ENCODE peak calls at places on chromosomes 3 and 15, in five cellular contexts. One of them, this sample, is unnamed.

GRCh38 chr15:56019060-56019793 is 25.8 kb upstream of the NEDD4 start:
- DNase-seq in BJ: no peak
- DNase-seq in neural crest cell: no peak
- DNase-seq in cardiac muscle cell: no peak
- DNase-seq in body of pancreas: no peak
- DNase-seq in this sample: no peak

GRCh38 chr3:159724627-159725026 is 264.0 kb upstream of the IL12A start:
- DNase-seq in cardiac muscle cell: no peak
- DNase-seq in neural crest cell: no peak
- DNase-seq in body of pancreas: no peak
- DNase-seq in BJ: no peak
- DNase-seq in this sample: no peak

GRCh38 chr15:98169551-98169950 is 209.0 kb downstream of the ARRDC4 start:
- DNase-seq in cardiac muscle cell: no peak
- DNase-seq in neural crest cell: no peak
- DNase-seq in BJ: no peak
- DNase-seq in body of pancreas: no peak
- DNase-seq in this sample: no peak

GRCh38 chr15:101525087-101525669 is 35.7 kb upstream of the PCSK6 start:
- DNase-seq in body of pancreas: no peak
- DNase-seq in BJ: no peak
- DNase-seq in cardiac muscle cell: no peak
- DNase-seq in neural crest cell: no peak
- DNase-seq in this sample: no peak

GRCh38 chr3:11238057-11238456 is 34.1 kb upstream of the ATG7 start:
- DNase-seq in BJ: peak; percentile 88
- DNase-seq in neural crest cell: no peak
- DNase-seq in cardiac muscle cell: peak; percentile 93
- DNase-seq in body of pancreas: no peak
- DNase-seq in this sample: no peak

GRCh38 chr3:141644931-141645330 is 93.2 kb upstream of the RNF7 start:
- DNase-seq in neural crest cell: peak; percentile 56
- DNase-seq in cardiac muscle cell: peak; percentile 80
- DNase-seq in BJ: no peak
- DNase-seq in body of pancreas: peak; percentile 76
- DNase-seq in this sample: peak; percentile 43

GRCh38 chr15:85579011-85579701 is 198.8 kb downstream of the AKAP13 start:
- DNase-seq in neural crest cell: no peak
- DNase-seq in body of pancreas: peak; percentile 88
- DNase-seq in cardiac muscle cell: peak; percentile 56
- DNase-seq in BJ: no peak
- DNase-seq in this sample: no peak

GRCh38 chr15:47603026-47603425 is 114.3 kb upstream of the SEMA6D start:
- DNase-seq in body of pancreas: no peak
- DNase-seq in BJ: no peak
- DNase-seq in cardiac muscle cell: no peak
- DNase-seq in neural crest cell: no peak
- DNase-seq in this sample: no peak

GRCh38 chr3:138187296-138188012 is at the start of gene ARMC8:
- DNase-seq in neural crest cell: peak; percentile 48
- DNase-seq in BJ: peak; percentile 17
- DNase-seq in body of pancreas: peak; percentile 67
- DNase-seq in cardiac muscle cell: no peak
- DNase-seq in this sample: peak; percentile 79

GRCh38 chr3:60953406-60953805 is 297.8 kb downstream of the FHIT start:
- DNase-seq in neural crest cell: no peak
- DNase-seq in cardiac muscle cell: peak; percentile 4
- DNase-seq in BJ: no peak
- DNase-seq in body of pancreas: no peak
- DNase-seq in this sample: no peak

GRCh38 chr3:121914081-121914998 is 20.1 kb downstream of the SLC15A2 start:
- DNase-seq in cardiac muscle cell: peak; percentile 5
- DNase-seq in body of pancreas: no peak
- DNase-seq in neural crest cell: no peak
- DNase-seq in BJ: no peak
- DNase-seq in this sample: no peak

GRCh38 chr15:37372064-37372463 is 271.7 kb upstream of the MEIS2 start:
- DNase-seq in cardiac muscle cell: no peak
- DNase-seq in body of pancreas: no peak
- DNase-seq in neural crest cell: no peak
- DNase-seq in BJ: no peak
- DNase-seq in this sample: no peak

GRCh38 chr15:82750831-82751181 is 41.1 kb upstream of the AP3B2 start:
- DNase-seq in neural crest cell: no peak
- DNase-seq in body of pancreas: peak; percentile 12
- DNase-seq in cardiac muscle cell: peak; percentile 9
- DNase-seq in BJ: no peak
- DNase-seq in this sample: no peak

GRCh38 chr15:74780983-74781672 is 752 bp upstream of the CSK start:
- DNase-seq in neural crest cell: no peak
- DNase-seq in body of pancreas: peak; percentile 56
- DNase-seq in cardiac muscle cell: peak; percentile 41
- DNase-seq in BJ: no peak
- DNase-seq in this sample: peak; percentile 46

GRCh38 chr3:146465713-146466465 is 3.5 kb downstream of the PLSCR2 start:
- DNase-seq in cardiac muscle cell: no peak
- DNase-seq in neural crest cell: no peak
- DNase-seq in body of pancreas: no peak
- DNase-seq in BJ: no peak
- DNase-seq in this sample: no peak

GRCh38 chr3:155704771-155705559 is 39.9 kb downstream of the PLCH1 start:
- DNase-seq in cardiac muscle cell: peak; percentile 64
- DNase-seq in neural crest cell: no peak
- DNase-seq in body of pancreas: peak; percentile 34
- DNase-seq in BJ: no peak
- DNase-seq in this sample: no peak

GRCh38 chr15:63048986-63049665 is 6.6 kb downstream of the TPM1 start:
- DNase-seq in cardiac muscle cell: peak; percentile 57
- DNase-seq in body of pancreas: peak; percentile 51
- DNase-seq in neural crest cell: peak; percentile 21
- DNase-seq in BJ: no peak
- DNase-seq in this sample: no peak

GRCh38 chr15:65612949-65613348 is 2.0 kb upstream of the INTS14 start:
- DNase-seq in body of pancreas: no peak
- DNase-seq in neural crest cell: no peak
- DNase-seq in BJ: no peak
- DNase-seq in cardiac muscle cell: no peak
- DNase-seq in this sample: no peak

GRCh38 chr15:50685976-50686467 is 575 bp downstream of the TRPM7 start:
- DNase-seq in neural crest cell: peak; percentile 24
- DNase-seq in cardiac muscle cell: peak; percentile 65
- DNase-seq in body of pancreas: peak; percentile 69
- DNase-seq in BJ: no peak
- DNase-seq in this sample: no peak

GRCh38 chr15:86036243-86036642 is 43.4 kb upstream of the AGBL1 start:
- DNase-seq in cardiac muscle cell: no peak
- DNase-seq in body of pancreas: no peak
- DNase-seq in neural crest cell: no peak
- DNase-seq in BJ: no peak
- DNase-seq in this sample: no peak

GRCh38 chr3:189563841-189564563 is 67.2 kb upstream of the TP63 start:
- DNase-seq in BJ: peak; percentile 65
- DNase-seq in body of pancreas: no peak
- DNase-seq in neural crest cell: no peak
- DNase-seq in cardiac muscle cell: peak; percentile 84
- DNase-seq in this sample: no peak

GRCh38 chr3:140298569-140299070 is 363.6 kb downstream of the CLSTN2 start:
- DNase-seq in cardiac muscle cell: no peak
- DNase-seq in body of pancreas: no peak
- DNase-seq in neural crest cell: no peak
- DNase-seq in BJ: no peak
- DNase-seq in this sample: no peak

GRCh38 chr15:69604050-69604378 is 151.4 kb downstream of the RPLP1 start:
- DNase-seq in cardiac muscle cell: no peak
- DNase-seq in neural crest cell: no peak
- DNase-seq in BJ: no peak
- DNase-seq in body of pancreas: peak; percentile 81
- DNase-seq in this sample: no peak

GRCh38 chr3:152471814-152472605 is 203.3 kb downstream of the MBNL1 start:
- DNase-seq in body of pancreas: peak; percentile 69
- DNase-seq in neural crest cell: peak; percentile 59
- DNase-seq in cardiac muscle cell: peak; percentile 72
- DNase-seq in BJ: no peak
- DNase-seq in this sample: peak; percentile 31

GRCh38 chr3:138729279-138729678 is 105.4 kb downstream of the PIK3CB start:
- DNase-seq in neural crest cell: no peak
- DNase-seq in BJ: no peak
- DNase-seq in cardiac muscle cell: no peak
- DNase-seq in body of pancreas: no peak
- DNase-seq in this sample: no peak

GRCh38 chr3:74639681-74640080 is 25.2 kb upstream of the CNTN3 start:
- DNase-seq in neural crest cell: no peak
- DNase-seq in BJ: no peak
- DNase-seq in body of pancreas: no peak
- DNase-seq in cardiac muscle cell: no peak
- DNase-seq in this sample: no peak

GRCh38 chr15:57112178-57112577 is 193.7 kb downstream of the TCF12 start:
- DNase-seq in cardiac muscle cell: no peak
- DNase-seq in neural crest cell: no peak
- DNase-seq in body of pancreas: no peak
- DNase-seq in BJ: no peak
- DNase-seq in this sample: no peak

GRCh38 chr3:75048650-75049049 is 434.2 kb upstream of the CNTN3 start:
- DNase-seq in body of pancreas: no peak
- DNase-seq in cardiac muscle cell: no peak
- DNase-seq in neural crest cell: no peak
- DNase-seq in BJ: no peak
- DNase-seq in this sample: no peak

GRCh38 chr3:189320511-189320910 is 148.7 kb downstream of the TPRG1 start:
- DNase-seq in cardiac muscle cell: no peak
- DNase-seq in neural crest cell: no peak
- DNase-seq in body of pancreas: no peak
- DNase-seq in BJ: no peak
- DNase-seq in this sample: no peak

DNA sequence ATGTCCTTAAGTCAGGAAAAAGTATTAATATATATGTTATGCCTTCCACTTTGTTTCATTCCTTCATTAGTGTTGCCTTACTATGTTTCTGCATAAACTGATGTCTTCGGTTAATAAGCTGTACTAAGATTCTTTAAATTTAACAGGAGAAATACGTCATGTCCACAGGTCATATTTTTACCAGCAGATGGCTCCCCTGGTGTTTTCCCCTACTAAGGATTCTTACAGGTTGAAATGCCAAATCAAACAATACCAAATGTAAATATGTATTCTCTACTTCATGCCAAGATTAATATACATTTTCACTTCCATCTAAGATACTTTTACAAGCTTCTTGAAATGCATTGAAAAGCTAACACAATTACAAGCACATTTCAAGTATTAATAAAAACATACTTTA is 1602.1 kb downstream of the SI start:
- DNase-seq in neural crest cell: no peak
- DNase-seq in cardiac muscle cell: no peak
- DNase-seq in BJ: no peak
- DNase-seq in body of pancreas: no peak
- DNase-seq in this sample: no peak
- TF ChIP-seq CTCF in neural crest cell: peak; percentile 51
- TF ChIP-seq CTCF in cardiac muscle cell: no peak
- TF ChIP-seq CTCF in BJ: no peak
- TF ChIP-seq CTCF in body of pancreas: peak; percentile 23
- TF ChIP-seq CTCF in this sample: no peak

GRCh38 chr3:151428386-151428785 is 32.5 kb downstream of the IGSF10 start:
- DNase-seq in body of pancreas: no peak
- DNase-seq in BJ: no peak
- DNase-seq in neural crest cell: no peak
- DNase-seq in cardiac muscle cell: no peak
- DNase-seq in this sample: no peak

GRCh38 chr3:151423091-151423490 is 37.8 kb downstream of the IGSF10 start:
- DNase-seq in cardiac muscle cell: no peak
- DNase-seq in BJ: no peak
- DNase-seq in neural crest cell: no peak
- DNase-seq in body of pancreas: no peak
- DNase-seq in this sample: no peak

GRCh38 chr3:151421956-151422355 is 37.4 kb upstream of the P2RY12 start:
- DNase-seq in cardiac muscle cell: no peak
- DNase-seq in body of pancreas: no peak
- DNase-seq in neural crest cell: no peak
- DNase-seq in BJ: no peak
- DNase-seq in this sample: no peak

GRCh38 chr3:151426337-151426648 is 34.6 kb downstream of the IGSF10 start:
- DNase-seq in neural crest cell: no peak
- DNase-seq in body of pancreas: no peak
- DNase-seq in BJ: no peak
- DNase-seq in cardiac muscle cell: no peak
- DNase-seq in this sample: no peak

DNA sequence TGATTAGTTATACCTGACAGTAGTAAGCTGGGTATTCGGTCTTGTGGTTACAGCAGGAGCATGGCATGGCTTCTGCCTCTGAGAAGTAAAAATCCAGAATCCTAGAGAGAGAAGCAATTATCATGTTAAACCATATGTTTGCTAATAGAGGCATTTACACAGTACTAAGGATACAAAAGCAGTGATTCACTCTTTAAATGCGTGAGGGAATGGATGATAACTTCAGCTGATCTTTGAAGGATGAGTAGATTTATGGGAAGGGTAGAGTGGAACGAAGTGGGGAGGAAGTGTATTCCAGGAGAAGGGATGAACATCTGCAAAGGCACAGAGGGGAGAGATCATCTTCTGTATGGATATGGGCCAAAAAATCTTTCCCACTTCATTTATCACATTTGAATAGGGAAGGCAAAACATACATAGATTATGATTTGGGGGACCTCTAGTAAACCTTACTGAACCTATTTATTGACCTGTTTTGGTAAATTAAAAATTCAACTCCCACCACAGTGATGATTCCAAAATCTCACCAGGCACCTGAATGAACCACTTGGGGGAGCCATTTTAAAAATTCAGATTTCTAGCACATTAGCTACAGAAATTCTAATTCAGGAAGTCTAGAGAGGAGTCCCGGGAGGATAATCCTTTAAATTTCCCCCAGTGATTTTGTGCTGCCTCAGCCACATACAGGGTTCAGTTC is 35.1 kb downstream of the IGSF10 start:
- DNase-seq in neural crest cell: no peak
- DNase-seq in cardiac muscle cell: no peak
- DNase-seq in body of pancreas: no peak
- DNase-seq in BJ: no peak
- DNase-seq in this sample: no peak
- TF ChIP-seq CTCF in neural crest cell: peak; percentile 50
- TF ChIP-seq CTCF in cardiac muscle cell: peak; percentile 44
- TF ChIP-seq CTCF in body of pancreas: peak; percentile 12
- TF ChIP-seq CTCF in BJ: peak; percentile 17
- TF ChIP-seq CTCF in this sample: no peak

GRCh38 chr3:135792174-135792573 is 173.4 kb upstream of the PPP2R3A start:
- DNase-seq in body of pancreas: no peak
- DNase-seq in neural crest cell: peak; percentile 14
- DNase-seq in BJ: no peak
- DNase-seq in cardiac muscle cell: no peak
- DNase-seq in this sample: no peak
- TF ChIP-seq CTCF in body of pancreas: no peak
- TF ChIP-seq CTCF in neural crest cell: no peak
- TF ChIP-seq CTCF in BJ: no peak
- TF ChIP-seq CTCF in cardiac muscle cell: no peak
- TF ChIP-seq CTCF in this sample: no peak

GRCh38 chr15:79209690-79210089 is 72.8 kb upstream of the ANKRD34C start:
- DNase-seq in cardiac muscle cell: no peak
- DNase-seq in neural crest cell: no peak
- DNase-seq in body of pancreas: no peak
- DNase-seq in BJ: no peak
- DNase-seq in this sample: no peak
- TF ChIP-seq CTCF in cardiac muscle cell: peak; percentile 24
- TF ChIP-seq CTCF in neural crest cell: peak; percentile 47
- TF ChIP-seq CTCF in body of pancreas: no peak
- TF ChIP-seq CTCF in BJ: no peak
- TF ChIP-seq CTCF in this sample: no peak

This sample was measured in activated B cell treated with CpG ODN at 0.5 μM for 24 hours.